ENCODE peak calls at places on chromosomes 3 and 15, in seven cellular contexts. F, D, J, N, G, H and B are unnamed samples.

GRCh38 chr3:58355174-58355573 is 22.5 kb downstream of the PXK start:
- DNase-seq in H (no peak), D (no peak), F (no peak), J (no peak), N (no peak), G (no peak), B (no peak)

GRCh38 chr3:71903141-71903540 is 118.2 kb upstream of the PROK2 start:
- DNase-seq in G (no peak), D (no peak), N (no peak), F (no peak), J (no peak), H (no peak), B (peak)

GRCh38 chr15:60392986-60393811 is 4.6 kb downstream of the ANXA2 start:
- DNase-seq in N (peak), H (peak), F (no peak), J (peak), G (peak), D (no peak), B (peak)

GRCh38 chr15:100131321-100132224 is 210.2 kb downstream of the ADAMTS17 start:
- DNase-seq in G (peak), D (peak), J (peak), F (no peak), N (peak), H (no peak), B (no peak)

GRCh38 chr15:67937153-67937761 is 97.4 kb upstream of the RNU6-1 start:
- DNase-seq in N (no peak), J (no peak), H (peak), D (no peak), F (no peak), G (peak), B (no peak)

GRCh38 chr15:48855501-48856440 is 22.2 kb upstream of the EID1 start:
- DNase-seq in H (peak), G (peak), D (peak), F (no peak), J (no peak), N (peak), B (peak)

GRCh38 chr15:99467861-99468460 is 97.8 kb upstream of the MEF2A start:
- DNase-seq in H (peak), J (no peak), G (no peak), N (no peak), D (no peak), F (no peak), B (no peak)

GRCh38 chr15:75712668-75713337 is at the start of gene CSPG4:
- DNase-seq in G (peak), F (no peak), D (peak), N (peak), H (peak), J (peak), B (no peak)

GRCh38 chr15:92796163-92796611 is 103.9 kb upstream of the CHD2 start:
- DNase-seq in D (no peak), N (no peak), G (no peak), F (no peak), J (no peak), H (no peak), B (no peak)

GRCh38 chr15:38588672-38589071 is 24.1 kb upstream of the RASGRP1 start:
- DNase-seq in J (no peak), N (no peak), D (no peak), G (peak), H (no peak), F (no peak), B (peak)

GRCh38 chr3:187025254-187025655 is 94.9 kb downstream of the ST6GAL1 start:
- DNase-seq in G (no peak), F (peak), H (no peak), N (no peak), D (no peak), J (no peak), B (no peak)